ENCODE peak calls at places on chromosome 2, in four cellular contexts. Z is fibroblast of lung, H is RCC 7860, M is DMS53. S is an unnamed sample.

GRCh38 chr2:69619725-69620124 is 23.8 kb downstream of the AAK1 start:
- DNase-seq in Z (no peak), H (no peak), M (no peak), S (no peak)

GRCh38 chr2:226423498-226423960 is 376.1 kb downstream of the IRS1 start:
- DNase-seq in Z (peak), H (peak), M (no peak), S (peak)

GRCh38 chr2:42969231-42970150 is 177.1 kb upstream of the HAAO start:
- DNase-seq in Z (peak), H (peak), M (no peak), S (no peak)

GRCh38 chr2:208012449-208012848 is 12.9 kb downstream of the PLEKHM3 start:
- DNase-seq in Z (no peak), H (no peak), M (no peak), S (peak)

GRCh38 chr2:10377747-10378085 is 70.4 kb downstream of the ODC1 start:
- DNase-seq in Z (no peak), H (no peak), M (peak), S (no peak)

GRCh38 chr2:228652366-228652765 is 470.9 kb upstream of the SPHKAP start:
- DNase-seq in Z (no peak), H (no peak), M (no peak), S (no peak)

GRCh38 chr2:88601302-88601701 is 26.0 kb downstream of the EIF2AK3 start:
- DNase-seq in Z (peak), H (no peak), M (peak), S (no peak)

GRCh38 chr2:28287261-28287915 is 105.3 kb upstream of the FOSL2 start:
- DNase-seq in Z (peak), H (peak), M (no peak), S (no peak)

GRCh38 chr2:180519276-180519675 is 461.1 kb upstream of the UBE2E3 start:
- DNase-seq in Z (peak), H (peak), M (peak), S (no peak)

GRCh38 chr2:171210864-171211431 is 50.3 kb upstream of the TLK1 start:
- DNase-seq in Z (no peak), H (no peak), M (peak), S (no peak)

GRCh38 chr2:15941483-15941853 is 1.1 kb downstream of the MYCN start:
- DNase-seq in Z (no peak), H (no peak), M (peak), S (no peak)

S was measured in stomach.